ENCODE peak calls at places on chromosomes 2 and 18, in five cellular contexts. K is A549, L is H1, U is K562, M is HepG2. B is an unnamed sample.

GRCh38 chr18:35672897-35673296 is 91.4 kb downstream of the GALNT1 start:
- DNase-seq in K (no peak), L (no peak), U (no peak), M (no peak), B (peak; percentile 77)

GRCh38 chr2:118134650-118135049 is 46.4 kb downstream of the INSIG2 start:
- DNase-seq in K (no peak), L (no peak), U (no peak), M (no peak), B (no peak)

GRCh38 chr2:10709290-10709939 is 12.0 kb upstream of the ATP6V1C2 start:
- DNase-seq in K (peak; percentile 60), L (peak; percentile 41), U (peak; percentile 6), M (peak; percentile 51), B (no peak)

GRCh38 chr2:100757621-100758394 is 62.1 kb upstream of the NPAS2 start:
- DNase-seq in K (peak; percentile 72), L (no peak), U (no peak), M (peak; percentile 66), B (peak; percentile 98)

GRCh38 chr2:152611458-152612231 is 105.6 kb downstream of the PRPF40A start:
- DNase-seq in K (peak; percentile 9), L (no peak), U (no peak), M (no peak), B (peak; percentile 80)

GRCh38 chr2:152508446-152508845 is 173.5 kb downstream of the FMNL2 start:
- DNase-seq in K (peak; percentile 34), L (no peak), U (no peak), M (peak; percentile 72), B (peak; percentile 86)

GRCh38 chr2:133389569-133389968 is 178.7 kb downstream of the NCKAP5 start:
- DNase-seq in K (no peak), L (no peak), U (no peak), M (no peak), B (no peak)

GRCh38 chr2:127713562-127713961 is 12.3 kb downstream of the SFT2D3 start:
- DNase-seq in K (no peak), L (no peak), U (no peak), M (no peak), B (no peak)

GRCh38 chr2:30165617-30166016 is 18.8 kb downstream of the YPEL5 start:
- DNase-seq in K (no peak), L (no peak), U (no peak), M (no peak), B (no peak)

GRCh38 chr18:78753240-78753639 is 226.4 kb upstream of the SALL3 start:
- DNase-seq in K (no peak), L (no peak), U (no peak), M (no peak), B (no peak)

GRCh38 chr2:42336361-42336965 is 24.6 kb downstream of the COX7A2L start:
- DNase-seq in K (no peak), L (no peak), U (no peak), M (no peak), B (no peak)

GRCh38 chr2:84832772-84833461 is 48.0 kb downstream of the TRABD2A start:
- DNase-seq in K (no peak), L (no peak), U (no peak), M (no peak), B (peak; percentile 17)

GRCh38 chr2:191274404-191274803 is 29.2 kb downstream of the MYO1B start:
- DNase-seq in K (no peak), L (no peak), U (no peak), M (no peak), B (no peak)

GRCh38 chr2:119196301-119197124 is 27.1 kb upstream of the STEAP3 start:
- DNase-seq in K (no peak), L (no peak), U (no peak), M (no peak), B (no peak)
- TF ChIP-seq MAFK in K (no peak), L (no peak), U (no peak), M (no peak), B (no peak)

GRCh38 chr2:149858214-149858613 is 270.6 kb upstream of the MMADHC start:
- DNase-seq in K (no peak), L (no peak), U (no peak), M (no peak), B (peak; percentile 70)

GRCh38 chr2:149858916-149859634 is 271.5 kb upstream of the MMADHC start:
- DNase-seq in K (peak; percentile 47), L (no peak), U (no peak), M (no peak), B (peak; percentile 75)

GRCh38 chr2:149861034-149861433 is 273.5 kb upstream of the MMADHC start:
- DNase-seq in K (no peak), L (no peak), U (no peak), M (no peak), B (no peak)

GRCh38 chr2:149863227-149863626 is 275.7 kb upstream of the MMADHC start:
- DNase-seq in K (no peak), L (no peak), U (no peak), M (no peak), B (no peak)

DNA sequence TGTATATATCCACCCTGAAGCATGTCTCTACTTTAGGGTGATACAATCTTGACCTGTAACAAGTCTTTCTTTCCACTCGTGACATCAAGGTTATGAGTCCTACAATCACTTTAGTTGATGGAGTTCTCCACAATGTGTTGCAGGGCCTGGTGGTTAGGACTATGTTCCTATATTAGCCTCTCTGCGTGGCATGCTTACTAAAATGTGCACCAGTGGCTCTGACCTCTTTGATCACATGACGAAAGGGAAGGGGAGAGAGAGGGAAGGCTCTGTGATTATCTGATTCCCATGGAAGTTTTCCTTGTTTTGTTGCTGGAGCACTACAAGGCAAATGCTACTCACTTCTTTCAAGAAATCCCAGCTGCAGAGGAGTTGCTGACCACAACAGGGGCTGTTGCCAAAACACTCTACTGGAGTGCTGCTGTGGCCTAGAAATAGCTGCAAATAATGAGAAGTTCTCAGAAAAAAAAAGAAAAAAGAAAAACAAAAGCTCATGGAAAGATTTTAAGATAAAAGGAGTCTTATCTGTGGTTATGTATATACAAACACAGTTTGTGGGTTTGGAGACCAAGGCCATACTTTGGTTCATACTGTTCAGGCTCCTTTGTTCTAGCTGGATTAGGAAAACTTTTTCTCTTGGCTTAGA is 272.8 kb upstream of the MMADHC start:
- DNase-seq in K (no peak), L (no peak), U (no peak), M (peak; percentile 39), B (peak; percentile 92)
- TF ChIP-seq MAFK in K (no peak), L (no peak), U (no peak), M (no peak), B (no peak)

GRCh38 chr2:239876241-239876947 is 148.7 kb downstream of the NDUFA10 start:
- DNase-seq in K (no peak), L (no peak), U (no peak), M (peak; percentile 22), B (no peak)
- TF ChIP-seq MAFK in K (no peak), L (no peak), U (no peak), M (no peak), B (no peak)

GRCh38 chr2:62180960-62181359 is 15.0 kb upstream of the B3GNT2 start:
- DNase-seq in K (no peak), L (no peak), U (no peak), M (no peak), B (no peak)
- TF ChIP-seq MAFK in K (no peak), L (no peak), U (no peak), M (no peak), B (no peak)

GRCh38 chr18:58755304-58756010 is 84.2 kb downstream of the MALT1 start:
- DNase-seq in K (no peak), L (no peak), U (no peak), M (no peak), B (no peak)
- TF ChIP-seq MAFK in K (no peak), L (no peak), U (no peak), M (no peak), B (no peak)